ENCODE peak calls at places on chromosomes 11 and 22, in eight cellular contexts. A is CD4-positive, alpha-beta T cell; Z is CD8-positive, alpha-beta memory T cell; T is adrenal gland; E is astrocyte; C is IMR-90; I is BE2C; V is dorsolateral prefrontal cortex. U is an unnamed sample. For H3K27me3, the result is how much of the 10 kb centered on the place peaks cover.

GRCh38 chr22:47281126-47282106 is 519.0 kb downstream of the TBC1D22A start:
- DNase-seq in E (peak), A (no peak), C (peak), I (no peak), V (no peak), T (no peak), Z (no peak), U (no peak)

GRCh38 chr11:88538088-88538487 is 200.6 kb upstream of the CTSC start:
- DNase-seq in E (peak), A (no peak), C (peak), T (no peak), I (no peak), V (no peak), Z (no peak), U (no peak)

GRCh38 chr22:38462960-38463784 is 4.7 kb upstream of the KDELR3 start:
- DNase-seq in I (no peak), Z (no peak), T (no peak), C (no peak), E (no peak), V (no peak), A (no peak), U (peak)

GRCh38 chr22:38177044-38177443 is 4.6 kb downstream of the PLA2G6 start:
- DNase-seq in Z (no peak), T (no peak), C (no peak), V (no peak), E (no peak), I (no peak), A (no peak), U (no peak)

GRCh38 chr11:108895579-108896480 is 231.0 kb downstream of the DDX10 start:
- DNase-seq in A (no peak), C (peak), I (no peak), T (no peak), V (no peak), E (peak), Z (no peak), U (no peak)

GRCh38 chr11:65778431-65778900 is 2.3 kb downstream of the AP5B1 start:
- DNase-seq in E (no peak), I (no peak), Z (no peak), V (no peak), T (no peak), C (no peak), A (no peak), U (no peak)

GRCh38 chr11:11978792-11979486 is 29.5 kb downstream of the DKK3 start:
- DNase-seq in I (peak), C (peak), A (no peak), V (no peak), Z (no peak), T (peak), E (peak), U (peak)

GRCh38 chr11:78251083-78251699 is 62.5 kb downstream of the USP35 start:
- DNase-seq in V (no peak), A (no peak), T (no peak), I (no peak), Z (no peak), C (peak), E (peak), U (no peak)

GRCh38 chr11:126768702-126769101 is 231.9 kb downstream of the KIRREL3 start:
- DNase-seq in T (no peak), C (no peak), V (no peak), A (no peak), E (no peak), I (no peak), Z (no peak), U (no peak)

GRCh38 chr11:10490398-10491232 is 35.6 kb downstream of the AMPD3 start:
- DNase-seq in Z (no peak), V (peak), I (no peak), E (peak), T (peak), C (peak), A (no peak), U (peak)

GRCh38 chr11:66228521-66228920 is 39.9 kb upstream of the RAB1B start:
- DNase-seq in V (no peak), I (no peak), E (no peak), C (no peak), A (no peak), Z (no peak), T (no peak), U (peak)

GRCh38 chr22:27637604-27638003 is 164.0 kb downstream of the MN1 start:
- DNase-seq in E (peak), V (no peak), Z (no peak), I (no peak), C (peak), T (no peak), A (no peak), U (no peak)

GRCh38 chr11:13150487-13150886 is 127.1 kb upstream of the BMAL1 start:
- DNase-seq in C (no peak), V (no peak), A (no peak), E (no peak), Z (no peak), T (no peak), I (no peak), U (no peak)

GRCh38 chr11:127052420-127052819 is 51.9 kb upstream of the KIRREL3 start:
- DNase-seq in C (no peak), V (no peak), E (no peak), T (no peak), I (no peak), A (no peak), Z (no peak), U (no peak)

GRCh38 chr11:3091081-3091845 is 34.0 kb upstream of the CARS1 start:
- DNase-seq in Z (no peak), T (no peak), A (no peak), C (no peak), E (no peak), I (no peak), V (peak), U (no peak)

GRCh38 chr22:19526076-19526701 is 2.0 kb upstream of the CLDN5 start:
- DNase-seq in Z (no peak), T (no peak), E (no peak), A (no peak), C (no peak), V (no peak), I (no peak), U (no peak)

GRCh38 chr22:37775785-37776638 is 31.7 kb upstream of the GCAT start:
- DNase-seq in A (no peak), I (no peak), C (peak), E (peak), Z (no peak), T (no peak), V (no peak), U (no peak)

GRCh38 chr11:94283678-94284077 is 20.7 kb upstream of the IZUMO1R start:
- DNase-seq in T (no peak), V (no peak), E (no peak), I (no peak), C (no peak), Z (no peak), A (no peak), U (no peak)

GRCh38 chr11:65590240-65590738 is 5.3 kb downstream of the KCNK7 start:
- DNase-seq in E (no peak), C (peak), V (no peak), I (peak), T (no peak), A (no peak), Z (no peak), U (no peak)

GRCh38 chr11:27404427-27404826 is 41.4 kb upstream of the CCDC34 start:
- DNase-seq in A (no peak), E (no peak), C (no peak), I (no peak), Z (no peak), T (no peak), V (no peak), U (no peak)

GRCh38 chr22:43007519-43008102 is 7.3 kb downstream of the PACSIN2 start:
- DNase-seq in E (peak), C (peak), A (no peak), Z (no peak), T (peak), I (peak), V (no peak), U (peak)

GRCh38 chr11:124748481-124749338 is 3.3 kb downstream of the VSIG2 start:
- DNase-seq in C (peak), T (no peak), V (no peak), Z (no peak), A (no peak), E (no peak), I (no peak), U (no peak)

GRCh38 chr11:34826384-34826726 is 89.8 kb downstream of the APIP start:
- DNase-seq in C (no peak), E (no peak), V (no peak), A (no peak), T (no peak), Z (no peak), I (no peak), U (no peak)

GRCh38 chr11:115613986-115614625 is 109.9 kb upstream of the CADM1 start:
- DNase-seq in T (peak), I (no peak), C (peak), E (peak), V (no peak), A (no peak), Z (no peak), U (no peak)

GRCh38 chr11:75170463-75171201 is 19.7 kb downstream of the SLCO2B1 start:
- DNase-seq in A (no peak), I (peak), V (no peak), E (no peak), T (no peak), C (no peak), Z (no peak), U (no peak)

GRCh38 chr11:12069053-12069676 is 41.2 kb upstream of the MICAL2 start:
- DNase-seq in Z (no peak), I (no peak), V (no peak), T (no peak), C (no peak), E (no peak), A (no peak), U (no peak)

GRCh38 chr11:67299471-67300191 is 3.7 kb upstream of the SSH3 start:
- DNase-seq in A (no peak), T (peak), Z (no peak), E (no peak), I (no peak), C (no peak), V (no peak), U (no peak)

GRCh38 chr11:128926000-128926399 is 16.7 kb downstream of the TP53AIP1 start:
- DNase-seq in Z (no peak), A (no peak), C (no peak), E (no peak), V (no peak), I (no peak), T (no peak), U (no peak)

GRCh38 chr11:74255741-74256369 is 55.6 kb downstream of the P4HA3 start:
- DNase-seq in V (peak), A (peak), Z (peak), T (peak), I (peak), C (peak), E (peak), U (peak)

GRCh38 chr11:102539567-102539966 is 9.0 kb upstream of the MMP7 start:
- DNase-seq in I (no peak), T (no peak), Z (no peak), C (no peak), A (no peak), V (no peak), E (no peak), U (no peak)

GRCh38 chr11:34727228-34727737 is 106.4 kb downstream of the EHF start:
- DNase-seq in Z (no peak), I (no peak), C (no peak), T (no peak), E (no peak), V (no peak), A (no peak), U (no peak)

GRCh38 chr11:10304495-10305261 is at the start of gene ADM:
- DNase-seq in C (peak), V (no peak), Z (peak), I (peak), T (peak), E (no peak), A (no peak), U (peak)

GRCh38 chr22:19879248-19879575 is 24.5 kb upstream of the GNB1L start:
- DNase-seq in Z (no peak), E (no peak), V (no peak), I (no peak), T (peak), A (no peak), C (no peak), U (peak)

GRCh38 chr11:122046846-122047245 is 69.2 kb downstream of the BLID start:
- DNase-seq in I (no peak), Z (no peak), A (no peak), V (no peak), E (peak), T (no peak), C (peak), U (no peak)

GRCh38 chr22:30212996-30213441 is 33.5 kb downstream of the LIF start:
- DNase-seq in T (no peak), V (no peak), A (no peak), I (peak), E (no peak), C (no peak), Z (no peak), U (no peak)

GRCh38 chr11:77175869-77176539 is 48.0 kb downstream of the MYO7A start:
- DNase-seq in T (peak), V (no peak), A (no peak), I (no peak), C (no peak), Z (no peak), E (no peak), U (peak)

GRCh38 chr11:130160460-130161090 is 993 bp downstream of the ST14 start:
- DNase-seq in E (no peak), I (no peak), A (no peak), T (no peak), Z (no peak), C (no peak), V (no peak), U (no peak)

GRCh38 chr11:130163346-130164220 is 4.0 kb downstream of the ST14 start:
- DNase-seq in T (peak), V (no peak), E (no peak), Z (no peak), I (no peak), C (no peak), A (no peak), U (peak)

GRCh38 chr11:130161441-130161840 is 1.9 kb downstream of the ST14 start:
- DNase-seq in Z (no peak), C (no peak), V (no peak), T (no peak), I (no peak), E (no peak), A (no peak), U (no peak)

GRCh38 chr11:130164221-130164570 is 4.6 kb downstream of the ST14 start:
- DNase-seq in C (no peak), V (no peak), E (no peak), Z (no peak), T (no peak), A (no peak), I (no peak), U (no peak)

DNA sequence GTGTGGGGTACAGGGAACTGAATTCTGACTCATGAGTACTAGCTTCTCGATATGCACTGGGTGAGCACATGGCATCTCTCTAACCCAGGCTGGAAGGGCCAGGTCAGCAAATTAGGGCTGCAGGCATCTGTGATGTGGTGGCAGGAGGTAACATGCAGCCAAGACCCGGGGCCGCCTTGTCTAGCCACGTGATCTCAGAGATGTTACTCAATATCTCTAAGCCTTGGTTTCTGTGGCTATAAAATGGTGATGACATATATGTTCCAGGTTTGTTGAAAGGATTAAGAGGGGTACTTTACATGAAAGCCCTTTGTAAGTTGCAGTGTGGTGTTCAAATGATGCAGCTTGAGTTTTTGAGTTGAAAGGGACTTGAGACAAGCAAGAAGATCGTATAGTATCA is 3.2 kb downstream of the ST14 start:
- DNase-seq in V (no peak), T (no peak), A (no peak), C (no peak), I (no peak), Z (no peak), E (no peak), U (peak)
- H3K27me3 ChIP-seq in V (half or more), T (under half), A (under half), C (half or more), I (under half), Z (under half), E (under half), U (under half)

GRCh38 chr11:32434116-32434386 is 1.3 kb downstream of the WT1 start:
- DNase-seq in I (no peak), V (no peak), C (no peak), E (no peak), T (no peak), A (no peak), Z (no peak), U (no peak)
- H3K27me3 ChIP-seq in I (under half), V (half or more), C (half or more), E (half or more), T (half or more), A (half or more), Z (under half), U (under half)

GRCh38 chr11:57399221-57399620 is 8.8 kb upstream of the PRG2 start:
- DNase-seq in V (no peak), Z (no peak), I (no peak), A (no peak), T (no peak), C (no peak), E (no peak), U (no peak)
- H3K27me3 ChIP-seq in V (under half), Z (under half), I (under half), A (under half), T (under half), C (under half), E (under half), U (under half)

GRCh38 chr11:120302001-120302805 is 22.9 kb upstream of the TLCD5 start:
- DNase-seq in T (no peak), E (no peak), V (no peak), Z (no peak), I (no peak), C (no peak), A (no peak), U (peak)

GRCh38 chr11:120295110-120295509 is 30.0 kb upstream of the TLCD5 start:
- DNase-seq in I (peak), E (peak), Z (no peak), T (peak), V (no peak), A (no peak), C (no peak), U (peak)

GRCh38 chr11:120294096-120294495 is 31.0 kb upstream of the TLCD5 start:
- DNase-seq in Z (no peak), T (no peak), E (no peak), C (no peak), I (no peak), V (no peak), A (no peak), U (no peak)

GRCh38 chr11:120296554-120296953 is 28.5 kb upstream of the TLCD5 start:
- DNase-seq in A (no peak), V (no peak), T (no peak), I (no peak), E (no peak), C (no peak), Z (no peak), U (no peak)

GRCh38 chr11:120298461-120298860 is 26.6 kb upstream of the TLCD5 start:
- DNase-seq in A (no peak), E (no peak), T (no peak), Z (no peak), C (no peak), V (no peak), I (no peak), U (no peak)
- H3K27me3 ChIP-seq in A (under half), E (under half), T (under half), Z (under half), C (half or more), V (under half), I (under half), U (under half)

DNA sequence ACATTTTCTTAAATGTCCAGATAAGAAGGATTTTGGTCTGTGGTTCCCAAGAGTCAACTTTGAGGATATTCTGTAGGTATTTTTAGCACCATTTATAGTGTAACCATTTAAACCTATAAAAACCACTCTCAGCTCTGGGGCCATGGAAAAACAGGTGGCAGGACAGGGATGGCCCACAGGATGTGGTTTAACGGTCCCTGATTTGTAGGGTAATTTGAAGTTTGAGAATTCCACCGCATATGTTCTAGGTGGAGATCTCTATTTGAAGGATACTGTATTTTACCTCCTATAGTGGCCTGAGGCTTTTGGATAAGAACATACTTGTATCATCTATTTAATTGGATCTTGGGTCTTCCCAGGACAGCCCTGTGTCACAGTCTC is 62.4 kb upstream of the IGLL5 start:
- DNase-seq in E (no peak), C (no peak), Z (no peak), A (no peak), V (no peak), T (no peak), I (no peak), U (no peak)
- H3K27me3 ChIP-seq in E (under half), C (under half), Z (under half), A (under half), V (under half), T (under half), I (under half), U (under half)

DNA sequence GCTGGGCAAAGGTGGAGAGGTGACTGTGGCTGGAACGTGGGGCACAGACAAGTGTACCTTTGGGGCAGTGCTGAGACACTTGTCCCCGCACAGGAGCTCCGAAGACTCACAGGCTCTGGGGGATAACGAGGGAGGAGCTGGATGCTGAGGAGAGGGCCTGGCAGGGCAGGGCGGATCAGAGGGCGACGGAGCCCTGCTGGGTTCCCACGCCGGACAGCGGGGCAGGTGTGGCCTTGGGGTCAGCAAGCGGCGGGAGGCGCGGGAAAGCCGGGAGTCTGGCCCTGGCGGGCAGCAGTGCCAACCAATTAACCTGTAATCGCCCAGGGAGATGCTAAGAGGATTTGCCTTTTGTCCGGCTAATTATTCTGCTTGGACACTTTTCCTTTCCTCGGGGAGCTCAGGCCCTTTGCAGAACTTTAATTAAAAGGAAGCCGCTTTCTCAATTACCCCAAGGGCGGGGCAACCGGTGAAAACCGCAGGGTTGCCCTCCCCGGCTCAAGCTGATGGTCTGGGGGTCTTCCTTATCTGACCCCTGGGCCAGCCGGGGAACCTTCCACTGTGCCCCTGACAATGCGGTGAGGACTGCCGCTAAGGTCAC is 71.5 kb downstream of the WNT7B start:
- DNase-seq in Z (no peak), E (no peak), C (no peak), I (no peak), A (no peak), V (no peak), T (no peak), U (no peak)
- H3K27me3 ChIP-seq in Z (under half), E (under half), C (under half), I (under half), A (under half), V (under half), T (under half), U (under half)

GRCh38 chr11:17734986-17735822 is 623 bp downstream of the KCNC1 start:
- DNase-seq in A (no peak), E (peak), I (peak), T (peak), C (peak), V (peak), Z (peak), U (peak)

GRCh38 chr11:17738350-17739207 is 4.0 kb downstream of the KCNC1 start:
- DNase-seq in T (no peak), Z (no peak), E (no peak), A (no peak), V (no peak), C (no peak), I (no peak), U (no peak)

GRCh38 chr11:17736921-17737817 is 2.6 kb downstream of the KCNC1 start:
- DNase-seq in A (no peak), C (no peak), Z (no peak), E (no peak), T (no peak), V (no peak), I (no peak), U (no peak)

GRCh38 chr11:17734418-17734911 is at the start of gene KCNC1:
- DNase-seq in V (peak), C (peak), Z (no peak), T (peak), E (peak), I (peak), A (no peak), U (peak)

GRCh38 chr11:17735823-17736772 is 1.5 kb downstream of the KCNC1 start:
- DNase-seq in A (no peak), I (peak), V (no peak), Z (no peak), E (no peak), C (no peak), T (no peak), U (no peak)
- H3K27me3 ChIP-seq in A (half or more), I (under half), V (under half), Z (under half), E (under half), C (half or more), T (under half), U (under half)

U was measured in body of pancreas.